ENCODE peak calls at places on chromosomes 5 and 9, in seven cellular contexts. One of them, this sample, is unnamed.

GRCh38 chr9:116285320-116285719 is 131.7 kb downstream of the PAPPA start:
- DNase-seq in activated CD4-positive, alpha-beta T cell treated with anti-CD3 and anti-CD28 coated beads, Interleukin-2, amount 10 ng/mL, durations not matched to agents 24 days and 14 days: no peak
- DNase-seq in pancreas: no peak
- DNase-seq in cardiac fibroblast: no peak
- DNase-seq in ELR: peak
- DNase-seq in AG08396: no peak
- DNase-seq in T-helper 2 cell: no peak
- DNase-seq in this sample: no peak

GRCh38 chr9:72557549-72557948 is 36.1 kb downstream of the TMC1 start:
- DNase-seq in activated CD4-positive, alpha-beta T cell treated with anti-CD3 and anti-CD28 coated beads, Interleukin-2, amount 10 ng/mL, durations not matched to agents 24 days and 14 days: peak
- DNase-seq in pancreas: peak
- DNase-seq in cardiac fibroblast: peak
- DNase-seq in ELR: peak
- DNase-seq in AG08396: peak
- DNase-seq in T-helper 2 cell: no peak
- DNase-seq in this sample: no peak

GRCh38 chr5:44729536-44729935 is 79.2 kb upstream of the MRPS30 start:
- DNase-seq in activated CD4-positive, alpha-beta T cell treated with anti-CD3 and anti-CD28 coated beads, Interleukin-2, amount 10 ng/mL, durations not matched to agents 24 days and 14 days: no peak
- DNase-seq in pancreas: no peak
- DNase-seq in cardiac fibroblast: no peak
- DNase-seq in ELR: no peak
- DNase-seq in AG08396: no peak
- DNase-seq in T-helper 2 cell: no peak
- DNase-seq in this sample: no peak

GRCh38 chr5:33890633-33891032 is 1.2 kb downstream of the ADAMTS12 start:
- DNase-seq in activated CD4-positive, alpha-beta T cell treated with anti-CD3 and anti-CD28 coated beads, Interleukin-2, amount 10 ng/mL, durations not matched to agents 24 days and 14 days: no peak
- DNase-seq in pancreas: no peak
- DNase-seq in cardiac fibroblast: peak
- DNase-seq in ELR: peak
- DNase-seq in AG08396: peak
- DNase-seq in T-helper 2 cell: no peak
- DNase-seq in this sample: no peak

GRCh38 chr9:16057541-16057940 is 504.7 kb downstream of the CCDC171 start:
- DNase-seq in activated CD4-positive, alpha-beta T cell treated with anti-CD3 and anti-CD28 coated beads, Interleukin-2, amount 10 ng/mL, durations not matched to agents 24 days and 14 days: no peak
- DNase-seq in pancreas: no peak
- DNase-seq in cardiac fibroblast: no peak
- DNase-seq in ELR: no peak
- DNase-seq in AG08396: no peak
- DNase-seq in T-helper 2 cell: no peak
- DNase-seq in this sample: no peak

GRCh38 chr5:109739741-109740140 is 50.0 kb downstream of the MAN2A1 start:
- DNase-seq in activated CD4-positive, alpha-beta T cell treated with anti-CD3 and anti-CD28 coated beads, Interleukin-2, amount 10 ng/mL, durations not matched to agents 24 days and 14 days: no peak
- DNase-seq in pancreas: no peak
- DNase-seq in cardiac fibroblast: peak
- DNase-seq in ELR: peak
- DNase-seq in AG08396: no peak
- DNase-seq in T-helper 2 cell: no peak
- DNase-seq in this sample: peak

GRCh38 chr9:122464633-122465567 is 12.8 kb downstream of the OR1J1 start:
- DNase-seq in activated CD4-positive, alpha-beta T cell treated with anti-CD3 and anti-CD28 coated beads, Interleukin-2, amount 10 ng/mL, durations not matched to agents 24 days and 14 days: peak
- DNase-seq in pancreas: peak
- DNase-seq in cardiac fibroblast: peak
- DNase-seq in ELR: peak
- DNase-seq in AG08396: peak
- DNase-seq in T-helper 2 cell: peak
- DNase-seq in this sample: peak

GRCh38 chr5:69084903-69085302 is 8.9 kb upstream of the SLC30A5 start:
- DNase-seq in activated CD4-positive, alpha-beta T cell treated with anti-CD3 and anti-CD28 coated beads, Interleukin-2, amount 10 ng/mL, durations not matched to agents 24 days and 14 days: no peak
- DNase-seq in pancreas: no peak
- DNase-seq in cardiac fibroblast: no peak
- DNase-seq in ELR: no peak
- DNase-seq in AG08396: no peak
- DNase-seq in T-helper 2 cell: no peak
- DNase-seq in this sample: no peak

GRCh38 chr5:143672806-143673205 is 139.2 kb upstream of the HMHB1 start:
- DNase-seq in activated CD4-positive, alpha-beta T cell treated with anti-CD3 and anti-CD28 coated beads, Interleukin-2, amount 10 ng/mL, durations not matched to agents 24 days and 14 days: no peak
- DNase-seq in pancreas: no peak
- DNase-seq in cardiac fibroblast: no peak
- DNase-seq in ELR: no peak
- DNase-seq in AG08396: no peak
- DNase-seq in T-helper 2 cell: no peak
- DNase-seq in this sample: no peak

GRCh38 chr5:42828661-42829060 is 17.0 kb upstream of the SELENOP start:
- DNase-seq in activated CD4-positive, alpha-beta T cell treated with anti-CD3 and anti-CD28 coated beads, Interleukin-2, amount 10 ng/mL, durations not matched to agents 24 days and 14 days: no peak
- DNase-seq in pancreas: no peak
- DNase-seq in cardiac fibroblast: peak
- DNase-seq in ELR: no peak
- DNase-seq in AG08396: no peak
- DNase-seq in T-helper 2 cell: no peak
- DNase-seq in this sample: no peak

GRCh38 chr5:141513627-141514329 is 24.9 kb downstream of the PCDHGC5 start:
- DNase-seq in activated CD4-positive, alpha-beta T cell treated with anti-CD3 and anti-CD28 coated beads, Interleukin-2, amount 10 ng/mL, durations not matched to agents 24 days and 14 days: peak
- DNase-seq in pancreas: peak
- DNase-seq in cardiac fibroblast: peak
- DNase-seq in ELR: peak
- DNase-seq in AG08396: peak
- DNase-seq in T-helper 2 cell: no peak
- DNase-seq in this sample: no peak

GRCh38 chr5:57468481-57469165 is 14.0 kb downstream of the ACTBL2 start:
- DNase-seq in activated CD4-positive, alpha-beta T cell treated with anti-CD3 and anti-CD28 coated beads, Interleukin-2, amount 10 ng/mL, durations not matched to agents 24 days and 14 days: no peak
- DNase-seq in pancreas: no peak
- DNase-seq in cardiac fibroblast: peak
- DNase-seq in ELR: peak
- DNase-seq in AG08396: peak
- DNase-seq in T-helper 2 cell: no peak
- DNase-seq in this sample: no peak

GRCh38 chr9:6584881-6585597 is 60.5 kb downstream of the GLDC start:
- DNase-seq in activated CD4-positive, alpha-beta T cell treated with anti-CD3 and anti-CD28 coated beads, Interleukin-2, amount 10 ng/mL, durations not matched to agents 24 days and 14 days: no peak
- DNase-seq in pancreas: no peak
- DNase-seq in cardiac fibroblast: peak
- DNase-seq in ELR: peak
- DNase-seq in AG08396: no peak
- DNase-seq in T-helper 2 cell: no peak
- DNase-seq in this sample: no peak

GRCh38 chr5:167582263-167582662 is 709.2 kb upstream of the WWC1 start:
- DNase-seq in activated CD4-positive, alpha-beta T cell treated with anti-CD3 and anti-CD28 coated beads, Interleukin-2, amount 10 ng/mL, durations not matched to agents 24 days and 14 days: no peak
- DNase-seq in pancreas: no peak
- DNase-seq in cardiac fibroblast: peak
- DNase-seq in ELR: peak
- DNase-seq in AG08396: no peak
- DNase-seq in T-helper 2 cell: no peak
- DNase-seq in this sample: no peak

This sample was measured in WERI-Rb-1.